ENCODE peak calls at places on chromosomes 12 and 14, in ten cellular contexts. P is heart right ventricle; E is HCT116; M is mammary epithelial cell; X is mesendoderm; C is naive thymus-derived CD4-positive, alpha-beta T cell; O is choroid plexus epithelial cell; U is neuronal stem cell; G is GM12865; N is coronary artery. Q is an unnamed sample.

GRCh38 chr12:65306603-65307501 is 28.4 kb downstream of the MSRB3 start:
- DNase-seq in P (peak; percentile 67), E (peak; percentile 91), M (peak; percentile 76), X (peak; percentile 55), C (no peak), O (peak; percentile 75), U (no peak), G (peak; percentile 40), N (no peak), Q (peak; percentile 17)

GRCh38 chr12:104457746-104458644 is 1.2 kb downstream of the CHST11 start:
- DNase-seq in P (peak; percentile 15), E (no peak), M (peak; percentile 17), X (no peak), C (peak; percentile 51), O (no peak), U (no peak), G (peak; percentile 69), N (no peak), Q (no peak)

GRCh38 chr14:50943943-50944646 is at the start of gene PYGL:
- DNase-seq in P (peak; percentile 60), E (peak; percentile 43), M (peak; percentile 75), X (peak; percentile 82), C (peak; percentile 6), O (peak; percentile 63), U (peak; percentile 65), G (peak; percentile 70), N (peak; percentile 81), Q (no peak)

GRCh38 chr14:92500491-92500941 is 13.1 kb upstream of the RIN3 start:
- DNase-seq in P (no peak), E (no peak), M (peak; percentile 32), X (peak; percentile 14), C (no peak), O (no peak), U (no peak), G (no peak), N (peak; percentile 62), Q (no peak)

GRCh38 chr12:75568387-75568786 is 57.0 kb upstream of the KRR1 start:
- DNase-seq in P (no peak), E (no peak), M (peak; percentile 57), X (no peak), C (no peak), O (peak; percentile 58), U (no peak), G (no peak), N (no peak), Q (no peak)

GRCh38 chr12:53231859-53232640 is at the start of gene RARG:
- DNase-seq in P (no peak), E (no peak), M (peak; percentile 77), X (peak; percentile 64), C (peak; percentile 33), O (no peak), U (no peak), G (no peak), N (peak; percentile 91), Q (no peak)

GRCh38 chr12:13367973-13368372 is 171.4 kb downstream of the EMP1 start:
- DNase-seq in P (no peak), E (no peak), M (no peak), X (no peak), C (no peak), O (no peak), U (no peak), G (no peak), N (no peak), Q (no peak)

GRCh38 chr12:101607894-101608293 is 13.1 kb downstream of the MYBPC1 start:
- DNase-seq in P (no peak), E (no peak), M (no peak), X (no peak), C (no peak), O (no peak), U (no peak), G (no peak), N (no peak), Q (no peak)

GRCh38 chr12:16880864-16881285 is 274.9 kb upstream of the LMO3 start:
- DNase-seq in P (no peak), E (no peak), M (no peak), X (peak; percentile 27), C (no peak), O (no peak), U (peak; percentile 18), G (no peak), N (no peak), Q (no peak)

GRCh38 chr12:123608192-123608591 is 6.3 kb downstream of the DDX55 start:
- DNase-seq in P (no peak), E (no peak), M (no peak), X (no peak), C (no peak), O (no peak), U (no peak), G (no peak), N (no peak), Q (no peak)

GRCh38 chr12:96416033-96416790 is 16.0 kb upstream of the CDK17 start:
- DNase-seq in P (no peak), E (no peak), M (peak; percentile 95), X (no peak), C (no peak), O (peak; percentile 86), U (no peak), G (no peak), N (no peak), Q (no peak)

GRCh38 chr14:100892496-100893227 is 10.9 kb downstream of the RTL1 start:
- DNase-seq in P (no peak), E (no peak), M (no peak), X (no peak), C (no peak), O (no peak), U (no peak), G (no peak), N (peak; percentile 47), Q (no peak)

GRCh38 chr14:68574461-68574860 is 218.4 kb downstream of the ZFP36L1 start:
- DNase-seq in P (no peak), E (no peak), M (no peak), X (no peak), C (no peak), O (no peak), U (no peak), G (no peak), N (no peak), Q (no peak)

GRCh38 chr12:68971404-68971803 is 38.4 kb upstream of the CPM start:
- DNase-seq in P (no peak), E (no peak), M (peak; percentile 87), X (no peak), C (no peak), O (peak; percentile 57), U (no peak), G (no peak), N (no peak), Q (no peak)

DNA sequence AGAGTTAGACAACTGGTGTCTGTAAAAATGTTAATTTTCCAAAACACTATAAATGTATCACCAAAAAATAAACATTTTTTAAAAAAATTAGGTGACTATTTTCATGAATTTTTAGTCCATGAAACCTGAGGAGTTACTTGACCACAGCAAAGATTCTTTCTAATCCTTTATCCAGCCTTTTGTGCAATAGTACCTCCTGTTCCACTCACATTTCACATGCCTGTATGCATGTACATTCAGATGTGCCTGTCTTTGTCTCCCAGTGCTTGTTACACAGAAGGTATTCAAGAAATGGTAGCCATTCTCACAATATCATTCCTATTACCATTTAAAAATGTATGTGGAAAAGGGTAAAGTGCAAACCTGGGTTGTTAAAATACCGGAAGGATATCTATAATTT is 857.0 kb downstream of the DIO2 start:
- DNase-seq in P (no peak), E (no peak), M (no peak), X (no peak), C (no peak), O (peak; percentile 73), U (no peak), G (no peak), N (no peak), Q (no peak)
- H3K4me3 ChIP-seq in P (no peak overlapping the region), E (no peak overlapping the region), M (no peak overlapping the region), X (no peak overlapping the region), C (no peak overlapping the region), O (no peak overlapping the region), U (no peak overlapping the region), G (no peak overlapping the region), N (no peak overlapping the region), Q (no peak overlapping the region)

DNA sequence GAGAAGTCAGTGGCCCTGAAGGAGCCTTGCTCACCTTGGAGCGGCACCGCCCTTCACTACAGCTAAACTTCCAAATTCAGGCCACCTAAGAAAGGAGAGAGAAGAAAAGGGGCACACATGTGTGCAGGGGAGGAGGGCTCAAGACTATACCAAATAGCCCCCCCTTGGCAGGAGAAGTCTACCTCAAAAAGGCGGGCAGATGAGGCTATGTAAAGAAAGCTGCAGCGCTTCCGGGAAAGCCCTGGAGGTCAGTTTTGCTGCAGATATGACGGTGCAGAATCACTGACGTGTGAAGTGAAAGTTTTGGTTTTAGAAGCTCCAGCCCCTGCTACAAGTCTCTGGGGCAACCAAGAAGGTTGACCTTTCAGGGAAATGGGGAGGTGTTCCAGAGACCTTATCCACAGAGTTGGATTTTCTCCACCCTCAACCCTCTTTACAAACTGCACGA is 48.2 kb upstream of the PNMA1 start:
- DNase-seq in P (no peak), E (no peak), M (no peak), X (no peak), C (no peak), O (no peak), U (no peak), G (peak; percentile 93), N (no peak), Q (no peak)
- H3K4me3 ChIP-seq in P (no peak overlapping the region), E (no peak overlapping the region), M (no peak overlapping the region), X (no peak overlapping the region), C (peak overlapping the region; percentile 29), O (no peak overlapping the region), U (no peak overlapping the region), G (peak overlapping the region; percentile 78), N (no peak overlapping the region), Q (no peak overlapping the region)

GRCh38 chr12:109463776-109464175 is 13.3 kb downstream of the KCTD10 start:
- DNase-seq in P (no peak), E (no peak), M (no peak), X (no peak), C (no peak), O (no peak), U (no peak), G (no peak), N (no peak), Q (no peak)
- H3K4me3 ChIP-seq in P (peak overlapping the region; percentile 21), E (no peak overlapping the region), M (no peak overlapping the region), X (no peak overlapping the region), C (no peak overlapping the region), O (no peak overlapping the region), U (no peak overlapping the region), G (no peak overlapping the region), N (peak overlapping the region; percentile 68), Q (peak overlapping the region; percentile 4)

GRCh38 chr12:108770269-108770829 is 39.0 kb upstream of the CORO1C start:
- DNase-seq in P (no peak), E (no peak), M (no peak), X (no peak), C (no peak), O (no peak), U (no peak), G (no peak), N (no peak), Q (no peak)

GRCh38 chr12:108770963-108771362 is 39.6 kb upstream of the CORO1C start:
- DNase-seq in P (no peak), E (no peak), M (no peak), X (no peak), C (no peak), O (no peak), U (no peak), G (no peak), N (no peak), Q (no peak)

GRCh38 chr12:108766294-108766693 is 35.0 kb upstream of the CORO1C start:
- DNase-seq in P (no peak), E (no peak), M (no peak), X (no peak), C (no peak), O (no peak), U (no peak), G (no peak), N (no peak), Q (no peak)

GRCh38 chr12:108772247-108772646 is 40.9 kb upstream of the CORO1C start:
- DNase-seq in P (no peak), E (no peak), M (no peak), X (peak; percentile 55), C (no peak), O (no peak), U (no peak), G (peak; percentile 85), N (no peak), Q (peak; percentile 15)

GRCh38 chr12:108768591-108769500 is 37.5 kb upstream of the CORO1C start:
- DNase-seq in P (no peak), E (peak; percentile 63), M (no peak), X (peak; percentile 78), C (no peak), O (no peak), U (peak; percentile 21), G (peak; percentile 46), N (no peak), Q (no peak)
- H3K4me3 ChIP-seq in P (peak overlapping the region; percentile 45), E (peak overlapping the region; percentile 52), M (no peak overlapping the region), X (peak overlapping the region; percentile 13), C (no peak overlapping the region), O (peak overlapping the region; percentile 32), U (peak overlapping the region; percentile 59), G (peak overlapping the region; percentile 16), N (peak overlapping the region; percentile 66), Q (no peak overlapping the region)

Q was measured in Jurkat, Clone E6-1.